ENCODE peak calls at places on chromosomes 3 and 15, in six cellular contexts. N is cardiac muscle cell; D is naive thymus-derived CD4-positive, alpha-beta T cell; V is testis; S is lung; T is GM23248. W is an unnamed sample.
A peak's percentile ranks its signal among the peaks of the same experiment; 100 is the strongest.

GRCh38 chr3:185654758-185655145 is 68.7 kb downstream of the SENP2 start:
- DNase-seq in N (no peak), D (no peak), V (no peak), S (no peak), T (no peak), W (no peak)

GRCh38 chr3:19934098-19934566 is at the start of gene EFHB:
- DNase-seq in N (peak; percentile 66), D (no peak), V (peak; percentile 70), S (peak; percentile 43), T (peak; percentile 19), W (no peak)

GRCh38 chr3:194271459-194272035 is 79.6 kb downstream of the CPN2 start:
- DNase-seq in N (no peak), D (no peak), V (no peak), S (no peak), T (no peak), W (no peak)

GRCh38 chr15:96230557-96231181 is 99.8 kb upstream of the NR2F2 start:
- DNase-seq in N (no peak), D (no peak), V (no peak), S (no peak), T (peak; percentile 46), W (no peak)

GRCh38 chr3:129593595-129594339 is 12.7 kb downstream of the PLXND1 start:
- DNase-seq in N (no peak), D (no peak), V (no peak), S (peak; percentile 53), T (peak; percentile 37), W (no peak)

GRCh38 chr3:146314871-146315270 is 64.0 kb upstream of the PLSCR4 start:
- DNase-seq in N (no peak), D (no peak), V (no peak), S (no peak), T (no peak), W (no peak)

GRCh38 chr3:50459792-50460191 is 43.6 kb downstream of the CACNA2D2 start:
- DNase-seq in N (peak; percentile 39), D (no peak), V (no peak), S (no peak), T (no peak), W (no peak)

GRCh38 chr15:64864080-64864479 is 22.4 kb downstream of the PLEKHO2 start:
- DNase-seq in N (no peak), D (no peak), V (no peak), S (no peak), T (no peak), W (no peak)

GRCh38 chr15:39466428-39466827 is 114.5 kb upstream of the THBS1 start:
- DNase-seq in N (no peak), D (no peak), V (no peak), S (peak; percentile 38), T (peak; percentile 45), W (peak; percentile 88)

GRCh38 chr3:6255229-6255628 is 605.7 kb upstream of the GRM7 start:
- DNase-seq in N (no peak), D (no peak), V (no peak), S (no peak), T (no peak), W (no peak)

GRCh38 chr15:92091155-92091734 is 237.7 kb downstream of the SLCO3A1 start:
- DNase-seq in N (peak; percentile 81), D (no peak), V (peak; percentile 82), S (no peak), T (peak; percentile 54), W (no peak)

GRCh38 chr15:59701880-59702279 is 12.8 kb upstream of the BNIP2 start:
- DNase-seq in N (no peak), D (no peak), V (no peak), S (no peak), T (no peak), W (no peak)
- H3K4me1 ChIP-seq in N (no peaks in the 10 kb centered on the region), D (no peaks in the 10 kb centered on the region), V (no peaks in the 10 kb centered on the region), S (no peaks in the 10 kb centered on the region), T (peaks cover 7% of the 10 kb centered on the region), W (no peaks in the 10 kb centered on the region)

DNA sequence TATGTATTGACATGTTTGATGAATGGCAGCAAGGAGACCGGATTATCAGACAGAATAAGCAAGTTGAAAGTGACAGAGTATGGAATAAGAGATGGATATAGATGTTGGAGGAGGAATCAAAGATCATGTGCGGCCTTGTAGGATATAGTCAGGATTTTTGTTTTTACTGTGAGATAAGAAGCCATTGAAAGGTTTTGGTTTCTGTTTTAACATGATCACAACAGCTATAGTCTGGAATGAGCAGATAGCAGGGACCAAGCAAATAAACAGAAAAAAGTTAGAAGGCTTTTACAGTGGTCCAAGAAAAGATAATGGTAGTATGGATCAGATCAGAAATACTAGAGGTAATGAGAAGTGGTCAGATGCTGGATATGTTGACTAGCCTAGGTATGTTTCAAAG is 52.6 kb downstream of the SLC12A6 start:
- DNase-seq in N (no peak), D (no peak), V (no peak), S (no peak), T (no peak), W (no peak)
- H3K4me3 ChIP-seq in N (no peak overlapping the region), D (no peak overlapping the region), V (no peak overlapping the region), S (no peak overlapping the region), T (no peak overlapping the region), W (no peak overlapping the region)

GRCh38 chr15:93865610-93866009 is 365.8 kb upstream of the MCTP2 start:
- DNase-seq in N (no peak), D (no peak), V (no peak), S (no peak), T (no peak), W (no peak)

GRCh38 chr15:93859176-93859575 is 372.2 kb upstream of the MCTP2 start:
- DNase-seq in N (no peak), D (no peak), V (no peak), S (no peak), T (no peak), W (no peak)

GRCh38 chr15:93861956-93862741 is 369.2 kb upstream of the MCTP2 start:
- DNase-seq in N (no peak), D (no peak), V (peak; percentile 28), S (no peak), T (no peak), W (no peak)

GRCh38 chr15:93861413-93861812 is 369.9 kb upstream of the MCTP2 start:
- DNase-seq in N (no peak), D (no peak), V (no peak), S (no peak), T (peak; percentile 51), W (peak; percentile 28)

DNA sequence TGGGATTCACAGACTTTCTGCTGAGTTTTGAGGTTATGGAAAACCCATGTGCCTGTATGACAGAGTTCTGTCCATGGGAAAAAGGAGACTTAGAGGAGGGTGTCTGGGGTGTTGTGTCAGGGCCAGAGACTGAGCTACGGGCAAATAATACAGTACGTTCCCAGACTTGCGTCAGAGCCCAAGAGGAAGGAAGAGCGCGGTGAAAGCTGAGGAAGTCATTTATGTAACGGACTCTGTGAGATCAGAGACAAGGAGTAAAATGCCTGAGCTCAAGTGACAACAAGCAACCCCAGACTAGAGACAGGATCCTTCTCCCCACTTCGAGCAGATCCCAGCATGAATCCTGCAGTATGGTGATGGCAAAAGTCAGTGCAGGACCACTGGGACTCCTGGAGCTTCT is 368.6 kb upstream of the MCTP2 start:
- DNase-seq in N (no peak), D (no peak), V (peak; percentile 37), S (peak; percentile 35), T (no peak), W (no peak)
- H3K27ac ChIP-seq in N (no peak overlapping the region), D (no peak overlapping the region), V (peak overlapping the region; percentile 38), S (no peak overlapping the region), T (no peak overlapping the region), W (no peak overlapping the region)

GRCh38 chr15:48375767-48376166 is 44.5 kb downstream of the DUT start:
- DNase-seq in N (no peak), D (no peak), V (no peak), S (no peak), T (no peak), W (no peak)

GRCh38 chr15:48374472-48374871 is 43.2 kb downstream of the DUT start:
- DNase-seq in N (no peak), D (no peak), V (no peak), S (no peak), T (no peak), W (no peak)

GRCh38 chr15:48371550-48371949 is 40.3 kb downstream of the DUT start:
- DNase-seq in N (no peak), D (no peak), V (no peak), S (no peak), T (no peak), W (no peak)

GRCh38 chr15:48371961-48372360 is 40.7 kb downstream of the DUT start:
- DNase-seq in N (no peak), D (no peak), V (no peak), S (no peak), T (no peak), W (no peak)

GRCh38 chr15:48373855-48374421 is 42.7 kb downstream of the DUT start:
- DNase-seq in N (no peak), D (no peak), V (no peak), S (no peak), T (peak; percentile 95), W (peak; percentile 55)
- H3K4me1 ChIP-seq in N (no peaks in the 10 kb centered on the region), D (no peaks in the 10 kb centered on the region), V (no peaks in the 10 kb centered on the region), S (no peaks in the 10 kb centered on the region), T (peaks cover 55% of the 10 kb centered on the region), W (no peaks in the 10 kb centered on the region)

W was measured in right cardiac atrium.